ENCODE peak calls at places on chromosomes 4 and X, in six cellular contexts. N, J, V, X, U and Z are unnamed samples.

GRCh38 chr4:74418063-74418670 is 26.8 kb upstream of the AREG start:
- DNase-seq in N (no peak), J (peak; percentile 49), V (peak; percentile 79), X (no peak), U (no peak), Z (peak; percentile 90)

GRCh38 chr4:87353592-87353991 is 30.9 kb upstream of the HSD17B13 start:
- DNase-seq in N (no peak), J (peak; percentile 30), V (no peak), X (peak; percentile 62), U (no peak), Z (peak; percentile 46)

GRCh38 chr4:89316931-89317366 is 9.3 kb upstream of the GPRIN3 start:
- DNase-seq in N (no peak), J (no peak), V (peak; percentile 65), X (no peak), U (no peak), Z (peak; percentile 58)

GRCh38 chr4:42482516-42483327 is 85.4 kb downstream of the SHISA3 start:
- DNase-seq in N (no peak), J (no peak), V (no peak), X (no peak), U (no peak), Z (no peak)

GRCh38 chr4:7351014-7351413 is 83.7 kb downstream of the PSAPL1 start:
- DNase-seq in N (no peak), J (no peak), V (no peak), X (no peak), U (no peak), Z (no peak)

GRCh38 chrX:68532828-68533227 is 34.0 kb downstream of the YIPF6 start:
- DNase-seq in N (no peak), J (no peak), V (no peak), X (no peak), U (no peak), Z (no peak)

GRCh38 chr4:1748465-1748995 is 27.2 kb downstream of the TACC3 start:
- DNase-seq in N (peak; percentile 41), J (peak; percentile 37), V (no peak), X (peak; percentile 92), U (peak; percentile 63), Z (peak; percentile 67)

GRCh38 chr4:187380181-187380581 is 615.4 kb upstream of the ZFP42 start:
- DNase-seq in N (no peak), J (no peak), V (no peak), X (peak; percentile 16), U (no peak), Z (no peak)

GRCh38 chr4:72997409-72997808 is 72.1 kb downstream of the COX18 start:
- DNase-seq in N (no peak), J (peak; percentile 9), V (peak; percentile 40), X (no peak), U (no peak), Z (peak; percentile 74)

GRCh38 chr4:176054942-176055341 is 10.7 kb upstream of the WDR17 start:
- DNase-seq in N (no peak), J (no peak), V (no peak), X (no peak), U (no peak), Z (peak; percentile 7)

GRCh38 chrX:136021903-136022302 is 36.7 kb downstream of the SLC9A6 start:
- DNase-seq in N (no peak), J (no peak), V (no peak), X (no peak), U (no peak), Z (no peak)

GRCh38 chr4:36303430-36304137 is 22.2 kb downstream of the DTHD1 start:
- DNase-seq in N (no peak), J (no peak), V (no peak), X (no peak), U (no peak), Z (no peak)

GRCh38 chr4:16843831-16844508 is 54.5 kb downstream of the LDB2 start:
- DNase-seq in N (no peak), J (peak; percentile 12), V (peak; percentile 81), X (peak; percentile 34), U (no peak), Z (peak; percentile 72)

GRCh38 chr4:189802884-189803283 is 137.8 kb upstream of the FRG1 start:
- DNase-seq in N (no peak), J (no peak), V (no peak), X (no peak), U (no peak), Z (no peak)